ENCODE peak calls at places on chromosomes 11 and 22, in six cellular contexts. E is iPS DF 6.9, F is H7, P is vagina, Q is cardiac muscle cell, D is Peyer's patch. N is an unnamed sample.

GRCh38 chr11:103631841-103632240 is 404.6 kb upstream of the DDI1 start:
- DNase-seq in E (no peak), F (no peak), P (no peak), Q (no peak), D (no peak), N (no peak)

GRCh38 chr11:123519055-123519796 is 89.2 kb downstream of the GRAMD1B start:
- DNase-seq in E (no peak), F (peak; percentile 47), P (no peak), Q (no peak), D (no peak), N (no peak)

GRCh38 chr22:17742528-17742902 is 31.8 kb downstream of the BID start:
- DNase-seq in E (peak; percentile 82), F (peak; percentile 97), P (no peak), Q (peak; percentile 83), D (peak; percentile 42), N (no peak)

GRCh38 chr11:97361812-97362378 is 972.1 kb downstream of the JRKL start:
- DNase-seq in E (no peak), F (no peak), P (no peak), Q (no peak), D (no peak), N (no peak)

GRCh38 chr11:30012346-30012745 is 4.5 kb downstream of the KCNA4 start:
- DNase-seq in E (no peak), F (no peak), P (no peak), Q (no peak), D (no peak), N (no peak)

GRCh38 chr11:88406871-88407270 is 69.3 kb upstream of the CTSC start:
- DNase-seq in E (no peak), F (no peak), P (no peak), Q (no peak), D (no peak), N (no peak)

GRCh38 chr11:75325713-75326438 is 25.6 kb downstream of the ARRB1 start:
- DNase-seq in E (no peak), F (peak; percentile 59), P (no peak), Q (no peak), D (no peak), N (no peak)

GRCh38 chr11:119315139-119316016 is 1.6 kb downstream of the MCAM start:
- DNase-seq in E (no peak), F (peak; percentile 93), P (no peak), Q (peak; percentile 25), D (peak; percentile 64), N (no peak)

GRCh38 chr11:81772161-81772560 is 961.5 kb downstream of the FAM181B start:
- DNase-seq in E (no peak), F (peak; percentile 5), P (no peak), Q (no peak), D (no peak), N (no peak)

GRCh38 chr11:33125611-33126010 is 35.7 kb downstream of the CSTF3 start:
- DNase-seq in E (no peak), F (no peak), P (no peak), Q (no peak), D (no peak), N (no peak)

GRCh38 chr11:96132437-96132836 is 208.5 kb upstream of the MTMR2 start:
- DNase-seq in E (no peak), F (no peak), P (no peak), Q (no peak), D (no peak), N (no peak)

GRCh38 chr22:39416319-39416718 is 16.7 kb downstream of the TAB1 start:
- DNase-seq in E (no peak), F (no peak), P (no peak), Q (no peak), D (no peak), N (no peak)

GRCh38 chr11:65426839-65427690 is 4.5 kb downstream of the NEAT1 start:
- DNase-seq in E (no peak), F (no peak), P (peak; percentile 93), Q (no peak), D (peak; percentile 44), N (no peak)

GRCh38 chr11:118142809-118143208 is 9.8 kb downstream of the SCN4B start:
- DNase-seq in E (no peak), F (no peak), P (no peak), Q (no peak), D (no peak), N (no peak)

GRCh38 chr22:19982991-19983578 is 33.5 kb downstream of the ARVCF start:
- DNase-seq in E (no peak), F (no peak), P (no peak), Q (no peak), D (no peak), N (no peak)

GRCh38 chr11:69662806-69663205 is 12.3 kb downstream of the LTO1 start:
- DNase-seq in E (no peak), F (peak; percentile 38), P (no peak), Q (no peak), D (no peak), N (no peak)

GRCh38 chr11:72243567-72244316 is at the start of gene PHOX2A:
- DNase-seq in E (no peak), F (no peak), P (no peak), Q (peak; percentile 21), D (no peak), N (no peak)

GRCh38 chr11:119055901-119056300 is 1.1 kb downstream of the HYOU1 start:
- DNase-seq in E (no peak), F (peak; percentile 50), P (no peak), Q (no peak), D (no peak), N (no peak)

GRCh38 chr22:49010086-49010863 is 817.4 kb downstream of the BRD1 start:
- DNase-seq in E (no peak), F (peak; percentile 47), P (no peak), Q (no peak), D (no peak), N (peak; percentile 60)

GRCh38 chr11:94802501-94802900 is 34.3 kb downstream of the AMOTL1 start:
- DNase-seq in E (no peak), F (no peak), P (no peak), Q (no peak), D (no peak), N (no peak)

GRCh38 chr11:73361953-73362776 is 14.0 kb upstream of the RELT start:
- DNase-seq in E (no peak), F (peak; percentile 100), P (no peak), Q (no peak), D (no peak), N (no peak)

GRCh38 chr22:50696251-50696798 is 23.7 kb downstream of the SHANK3 start:
- DNase-seq in E (no peak), F (no peak), P (no peak), Q (no peak), D (no peak), N (no peak)

GRCh38 chr22:50696799-50697561 is 24.4 kb downstream of the SHANK3 start:
- DNase-seq in E (no peak), F (peak; percentile 98), P (no peak), Q (peak; percentile 72), D (no peak), N (no peak)

GRCh38 chr22:50698546-50698945 is 25.9 kb downstream of the SHANK3 start:
- DNase-seq in E (no peak), F (peak; percentile 65), P (no peak), Q (no peak), D (no peak), N (no peak)

GRCh38 chr22:50699001-50699753 is 26.6 kb downstream of the SHANK3 start:
- DNase-seq in E (no peak), F (no peak), P (no peak), Q (no peak), D (no peak), N (no peak)

DNA sequence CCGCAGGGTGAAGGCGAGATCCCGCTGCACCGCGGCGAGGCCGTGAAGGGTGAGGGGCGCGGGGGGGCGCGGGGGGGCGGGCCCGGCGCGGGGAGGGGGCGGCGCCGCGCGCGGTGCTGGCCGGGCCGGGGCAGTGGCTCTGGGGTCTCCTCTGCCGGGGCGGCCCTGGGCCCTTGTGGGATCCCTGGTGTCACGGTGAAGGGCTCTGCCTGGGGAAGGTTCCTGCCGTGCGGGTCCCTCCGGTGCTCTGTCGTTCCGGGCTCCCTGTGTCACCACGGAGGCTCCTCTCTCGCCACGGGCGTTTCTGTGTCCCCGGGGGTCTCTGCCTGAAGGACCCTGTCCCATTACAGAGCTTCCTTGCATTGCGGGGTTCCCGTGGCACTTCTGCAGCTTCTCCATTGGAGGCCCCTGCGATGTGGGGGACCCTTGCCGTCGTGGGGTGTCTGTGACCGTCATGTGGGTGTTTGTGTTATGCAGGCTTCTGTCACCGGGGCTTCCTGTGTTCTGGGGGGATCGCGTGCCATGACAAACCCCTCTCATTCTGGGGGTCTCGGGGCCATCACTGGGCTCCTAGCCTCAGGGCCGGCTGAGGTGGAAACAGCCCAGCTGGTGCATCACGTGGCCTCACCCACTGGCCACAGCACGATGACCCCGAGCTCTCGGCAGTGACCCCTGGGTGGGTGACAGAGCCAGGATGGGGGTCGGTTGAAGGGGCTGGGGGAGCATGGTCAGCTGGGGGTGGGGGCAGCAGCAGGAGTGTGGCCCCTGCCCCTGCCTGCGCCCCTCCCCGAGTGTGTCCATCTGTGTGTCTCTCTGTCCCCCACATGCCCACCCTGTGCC is 25.3 kb downstream of the SHANK3 start:
- DNase-seq in E (no peak), F (peak; percentile 81), P (no peak), Q (peak; percentile 24), D (no peak), N (no peak)
- H3K4me3 ChIP-seq in E (no peak overlapping the region), F (peak overlapping the region; percentile 34), P (peak overlapping the region; percentile 43), Q (peak overlapping the region; percentile 55), D (peak overlapping the region; percentile 18), N (peak overlapping the region; percentile 58)

DNA sequence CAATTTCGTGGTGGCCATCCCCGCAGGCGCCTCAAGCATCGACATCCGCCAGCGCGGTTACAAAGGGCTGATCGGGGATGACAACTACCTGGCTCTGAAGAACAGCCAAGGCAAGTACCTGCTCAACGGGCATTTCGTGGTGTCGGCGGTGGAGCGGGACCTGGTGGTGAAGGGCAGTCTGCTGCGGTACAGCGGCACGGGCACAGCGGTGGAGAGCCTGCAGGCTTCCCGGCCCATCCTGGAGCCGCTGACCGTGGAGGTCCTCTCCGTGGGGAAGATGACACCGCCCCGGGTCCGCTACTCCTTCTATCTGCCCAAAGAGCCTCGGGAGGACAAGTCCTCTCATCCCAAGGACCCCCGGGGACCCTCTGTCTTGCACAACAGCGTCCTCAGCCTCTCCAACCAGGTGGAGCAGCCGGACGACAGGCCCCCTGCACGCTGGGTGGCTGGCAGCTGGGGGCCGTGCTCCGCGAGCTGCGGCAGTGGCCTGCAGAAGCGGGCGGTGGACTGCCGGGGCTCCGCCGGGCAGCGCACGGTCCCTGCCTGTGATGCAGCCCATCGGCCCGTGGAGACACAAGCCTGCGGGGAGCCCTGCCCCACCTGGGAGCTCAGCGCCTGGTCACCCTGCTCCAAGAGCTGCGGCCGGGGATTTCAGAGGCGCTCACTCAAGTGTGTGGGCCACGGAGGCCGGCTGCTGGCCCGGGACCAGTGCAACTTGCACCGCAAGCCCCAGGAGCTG is 24.8 kb downstream of the ADAMTS15 start:
- DNase-seq in E (no peak), F (peak; percentile 52), P (peak; percentile 75), Q (no peak), D (no peak), N (peak; percentile 88)
- H3K36me3 ChIP-seq in E (peaks cover 5% of the 10 kb centered on the region), F (no peaks in the 10 kb centered on the region), P (no peaks in the 10 kb centered on the region), Q (peaks cover 8% of the 10 kb centered on the region), D (no peaks in the 10 kb centered on the region), N (peaks cover 63% of the 10 kb centered on the region)

GRCh38 chr22:46081036-46081830 is 69.1 kb upstream of the PPARA start:
- DNase-seq in E (no peak), F (no peak), P (no peak), Q (no peak), D (no peak), N (no peak)
- H3K4me3 ChIP-seq in E (no peak overlapping the region), F (no peak overlapping the region), P (peak overlapping the region; percentile 82), Q (no peak overlapping the region), D (peak overlapping the region; percentile 9), N (peak overlapping the region; percentile 86)

GRCh38 chr22:45452565-45453449 is 39.3 kb downstream of the RIBC2 start:
- DNase-seq in E (no peak), F (no peak), P (no peak), Q (no peak), D (no peak), N (no peak)
- H3K36me3 ChIP-seq in E (no peaks in the 10 kb centered on the region), F (no peaks in the 10 kb centered on the region), P (no peaks in the 10 kb centered on the region), Q (no peaks in the 10 kb centered on the region), D (no peaks in the 10 kb centered on the region), N (no peaks in the 10 kb centered on the region)